ENCODE peak calls at places on chromosomes 11 and 22, in five cellular contexts. H is HepG2, W is astrocyte, R is fibroblast of lung, Q is mesendoderm. C is an unnamed sample.

GRCh38 chr11:114395776-114396175 is 4.5 kb downstream of the C11orf71 start:
- DNase-seq in H (peak), W (no peak), Q (peak), R (no peak), C (peak)

GRCh38 chr11:12272821-12273617 is 104.4 kb upstream of the PARVA start:
- DNase-seq in W (peak), Q (no peak), H (peak), R (peak), C (no peak)

GRCh38 chr22:50532353-50532700 is 2.5 kb upstream of the TYMP start:
- DNase-seq in Q (no peak), H (no peak), R (no peak), W (no peak), C (no peak)

GRCh38 chr11:32893947-32894827 is 1.6 kb downstream of the QSER1 start:
- DNase-seq in H (peak), Q (peak), W (peak), R (peak), C (peak)

GRCh38 chr11:120013325-120014250 is 124.3 kb downstream of the TRIM29 start:
- DNase-seq in Q (peak), R (peak), H (peak), W (peak), C (peak)

GRCh38 chr11:12170984-12171383 is 60.6 kb downstream of the MICAL2 start:
- DNase-seq in Q (no peak), W (peak), R (peak), H (no peak), C (no peak)

GRCh38 chr22:40975346-40975745 is 24.2 kb downstream of the RBX1 start:
- DNase-seq in H (no peak), W (no peak), Q (no peak), R (no peak), C (no peak)

GRCh38 chr11:10314199-10315072 is 9.6 kb downstream of the ADM start:
- DNase-seq in R (peak), Q (peak), W (peak), H (peak), C (no peak)

GRCh38 chr11:12264361-12264760 is 113.0 kb upstream of the PARVA start:
- DNase-seq in H (no peak), R (no peak), W (no peak), Q (no peak), C (no peak)

GRCh38 chr11:117378966-117379865 is 51.6 kb downstream of the CEP164 start:
- DNase-seq in Q (no peak), W (no peak), H (no peak), R (no peak), C (no peak)

GRCh38 chr11:122778148-122778547 is 60.2 kb upstream of the CRTAM start:
- DNase-seq in Q (no peak), W (peak), H (no peak), R (peak), C (no peak)

GRCh38 chr11:60700689-60701508 is 1.5 kb downstream of the MS4A8 start:
- DNase-seq in R (no peak), Q (peak), H (peak), W (no peak), C (peak)

GRCh38 chr11:12434255-12434654 is 56.9 kb downstream of the PARVA start:
- DNase-seq in Q (no peak), W (peak), H (no peak), R (peak), C (no peak)

GRCh38 chr22:41777749-41778395 is 22.6 kb upstream of the CCDC134 start:
- DNase-seq in R (no peak), H (no peak), W (no peak), Q (no peak), C (no peak)

GRCh38 chr11:22778642-22779041 is 51.0 kb downstream of the SVIP start:
- DNase-seq in H (peak), Q (peak), W (no peak), R (no peak), C (no peak)

GRCh38 chr11:45361551-45361950 is 75.4 kb upstream of the SYT13 start:
- DNase-seq in W (no peak), H (no peak), Q (no peak), R (no peak), C (no peak)

GRCh38 chr11:73582636-73583035 is 15.3 kb downstream of the FAM168A start:
- DNase-seq in W (no peak), R (no peak), H (no peak), Q (no peak), C (no peak)

GRCh38 chr22:35947794-35948425 is 80.7 kb downstream of the RBFOX2 start:
- DNase-seq in Q (no peak), R (peak), W (peak), H (no peak), C (no peak)

GRCh38 chr11:19995131-19995530 is 165.1 kb downstream of the DBX1 start:
- DNase-seq in R (peak), H (peak), Q (no peak), W (peak), C (no peak)

GRCh38 chr11:12684821-12685220 is 10.6 kb downstream of the TEAD1 start:
- DNase-seq in W (no peak), Q (peak), H (no peak), R (no peak), C (peak)

GRCh38 chr11:74443071-74443864 is 24.1 kb downstream of the KCNE3 start:
- DNase-seq in W (peak), Q (peak), H (peak), R (peak), C (peak)

GRCh38 chr11:45730014-45730413 is 64.6 kb upstream of the CHST1 start:
- DNase-seq in W (no peak), Q (no peak), H (no peak), R (no peak), C (no peak)

GRCh38 chr22:27507066-27507715 is 294.4 kb downstream of the MN1 start:
- DNase-seq in W (peak), R (peak), H (no peak), Q (no peak), C (no peak)

GRCh38 chr11:34052608-34053160 is 1.2 kb downstream of the CAPRIN1 start:
- DNase-seq in W (no peak), Q (peak), H (no peak), R (no peak), C (peak)

GRCh38 chr11:23370580-23371275 is 510.5 kb upstream of the CCDC179 start:
- DNase-seq in Q (no peak), H (no peak), R (no peak), W (no peak), C (no peak)

GRCh38 chr11:97732011-97732632 is 1288.6 kb upstream of the CNTN5 start:
- DNase-seq in R (no peak), Q (no peak), H (peak), W (no peak), C (no peak)

GRCh38 chr22:21972293-21972779 is 10.3 kb downstream of the TOP3B start:
- DNase-seq in W (no peak), Q (peak), R (no peak), H (peak), C (peak)

GRCh38 chr22:37804886-37805857 is 2.6 kb upstream of the GCAT start:
- DNase-seq in R (peak), W (peak), H (peak), Q (peak), C (peak)

GRCh38 chr11:128316541-128317206 is 270.7 kb downstream of the ETS1 start:
- DNase-seq in W (no peak), R (no peak), H (no peak), Q (no peak), C (no peak)

GRCh38 chr11:3203221-3204043 is 15.2 kb downstream of the MRGPRG start:
- DNase-seq in H (no peak), Q (peak), R (peak), W (no peak), C (no peak)

GRCh38 chr11:100918551-100919500 is 210.8 kb downstream of the PGR start:
- DNase-seq in W (no peak), Q (no peak), H (no peak), R (peak), C (peak)

GRCh38 chr11:57502376-57502775 is 13.1 kb downstream of the SLC43A1 start:
- DNase-seq in H (no peak), W (no peak), R (no peak), Q (no peak), C (no peak)

GRCh38 chr11:59145534-59145933 is 2.9 kb downstream of the FAM111A start:
- DNase-seq in W (no peak), Q (no peak), R (no peak), H (no peak), C (no peak)

GRCh38 chr22:28883917-28884753 is 763 bp downstream of the ZNRF3 start:
- DNase-seq in W (no peak), R (peak), H (no peak), Q (peak), C (peak)

GRCh38 chr11:134764966-134765365 is 352.9 kb upstream of the B3GAT1 start:
- DNase-seq in W (no peak), Q (no peak), H (no peak), R (no peak), C (no peak)

GRCh38 chr22:46994983-46995382 is 232.5 kb downstream of the TBC1D22A start:
- DNase-seq in R (no peak), Q (no peak), W (no peak), H (no peak), C (no peak)

DNA sequence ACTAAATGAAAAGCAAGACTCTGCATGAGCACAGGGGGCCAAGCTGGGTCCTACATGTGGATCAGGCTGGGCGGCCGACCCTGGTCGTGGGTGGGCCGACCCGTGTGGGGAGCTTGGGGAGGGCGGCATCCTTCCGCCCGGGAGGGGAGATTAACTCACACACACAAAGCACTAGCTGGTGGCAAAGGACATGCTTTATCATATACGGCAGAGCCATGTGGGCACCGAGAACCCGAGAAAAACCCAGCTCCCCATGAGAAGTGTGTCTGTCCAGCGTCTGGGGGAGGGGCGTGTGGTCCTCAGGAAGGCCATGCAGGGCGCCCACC is 39.3 kb upstream of the TOLLIP start:
- DNase-seq in W (no peak), R (no peak), Q (no peak), H (no peak), C (no peak)
- H3K27ac ChIP-seq in W (no peak), R (no peak), Q (no peak), H (no peak), C (no peak)

GRCh38 chr11:85718991-85719807 is 33.2 kb upstream of the CCDC89 start:
- DNase-seq in W (peak), Q (peak), R (peak), H (peak), C (no peak)
- H3K9ac ChIP-seq in W (peak), Q (no peak), R (peak), H (no peak), C (no peak)

DNA sequence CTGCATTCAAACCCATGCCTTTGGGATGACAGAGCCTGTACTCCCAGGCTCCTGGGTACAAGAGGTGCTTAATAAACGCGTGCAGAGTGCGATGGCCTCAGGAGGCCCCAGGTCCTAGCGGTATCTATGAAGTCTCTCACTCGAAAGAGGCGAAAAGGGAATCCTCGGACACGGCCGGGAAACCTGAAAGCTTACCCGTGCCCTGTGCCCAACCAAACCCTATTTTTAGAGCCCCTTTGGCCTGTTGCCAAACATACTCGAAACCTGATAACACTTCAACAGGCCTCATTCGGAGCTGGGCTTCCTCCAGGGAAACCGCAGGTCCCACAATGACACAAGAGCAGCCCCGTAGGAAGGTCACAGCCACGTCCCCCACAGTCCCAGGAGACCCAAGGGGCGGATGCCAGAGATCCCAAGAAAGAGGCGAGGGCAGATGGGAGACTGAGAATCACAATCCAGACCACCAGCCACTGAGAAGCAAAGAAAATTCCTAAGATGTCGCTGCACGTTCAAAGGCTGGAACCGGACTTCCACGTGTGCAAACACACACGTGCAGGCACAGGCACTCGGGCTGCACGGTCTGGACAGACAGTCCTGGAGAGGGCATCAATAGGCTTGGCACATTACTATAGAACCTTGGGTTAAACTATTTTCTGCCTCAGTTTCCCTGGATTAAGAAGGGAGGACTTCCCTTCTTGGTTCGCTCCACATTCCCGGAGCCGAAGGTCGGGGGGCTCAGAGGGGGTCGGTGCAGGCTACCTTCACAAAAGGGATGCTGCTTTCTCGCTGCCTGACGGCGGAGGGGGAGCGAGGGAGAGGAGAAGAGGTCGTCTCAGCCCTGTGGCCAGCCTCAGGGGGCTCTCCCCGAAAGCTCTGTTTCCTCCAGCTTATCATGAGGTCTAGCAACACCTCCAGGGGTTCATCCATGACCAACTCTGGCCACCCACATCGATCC is 8.2 kb downstream of the PDGFB start:
- DNase-seq in W (no peak), R (no peak), Q (no peak), H (no peak), C (peak)
- H3K27ac ChIP-seq in W (no peak), R (no peak), Q (no peak), H (no peak), C (no peak)

DNA sequence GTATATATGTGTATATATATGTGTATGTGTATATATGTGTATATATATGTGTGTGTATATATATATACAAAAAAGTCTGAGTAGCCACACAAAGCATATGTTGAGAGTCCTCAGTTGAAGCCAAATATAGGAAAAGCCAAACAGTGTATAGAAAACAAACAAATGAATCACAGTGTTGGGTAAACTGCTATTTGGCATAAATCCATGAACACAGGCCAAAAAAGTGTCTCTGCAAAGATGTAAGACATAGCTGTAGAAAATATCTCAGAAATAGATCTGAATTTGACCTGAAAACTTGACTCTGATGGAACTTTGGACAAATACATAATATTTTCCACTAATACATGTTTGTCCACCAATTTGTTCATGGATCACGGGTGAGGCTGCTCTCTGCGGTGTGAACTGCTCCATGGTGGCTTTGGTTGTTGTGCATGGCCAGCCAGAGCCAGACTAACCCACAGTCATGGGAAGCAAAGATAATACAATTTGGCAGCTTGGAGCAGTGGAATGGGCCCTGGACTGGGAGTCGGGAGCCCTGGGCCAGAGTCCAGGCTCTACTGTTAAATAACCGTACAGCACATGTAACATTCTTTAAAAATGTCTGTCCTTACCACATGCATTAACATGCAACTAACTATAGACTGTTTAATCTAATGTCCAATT is 76.9 kb upstream of the EED start:
- DNase-seq in H (no peak), R (no peak), W (no peak), Q (no peak), C (no peak)
- H3K9ac ChIP-seq in H (no peak), R (no peak), W (no peak), Q (no peak), C (no peak)

GRCh38 chr22:24580276-24580675 is 12.6 kb downstream of the LRRC75B start:
- DNase-seq in R (peak), Q (no peak), H (no peak), W (peak), C (no peak)
- H3K27ac ChIP-seq in R (no peak), Q (no peak), H (peak), W (no peak), C (no peak)

GRCh38 chr11:66259976-66260375 is 8.5 kb upstream of the RAB1B start:
- DNase-seq in H (no peak), R (no peak), W (no peak), Q (no peak), C (no peak)

GRCh38 chr11:66262191-66262590 is 6.2 kb upstream of the RAB1B start:
- DNase-seq in Q (no peak), H (no peak), R (no peak), W (no peak), C (no peak)

GRCh38 chr11:66261578-66261977 is 6.9 kb upstream of the RAB1B start:
- DNase-seq in W (no peak), Q (no peak), R (no peak), H (no peak), C (no peak)

GRCh38 chr11:66258473-66258893 is 10.0 kb upstream of the RAB1B start:
- DNase-seq in R (no peak), W (no peak), Q (no peak), H (no peak), C (no peak)

GRCh38 chr11:66259225-66259624 is 9.2 kb upstream of the RAB1B start:
- DNase-seq in Q (no peak), W (no peak), H (no peak), R (no peak), C (no peak)
- H3K9ac ChIP-seq in Q (peak), W (peak), H (no peak), R (no peak), C (no peak)

DNA sequence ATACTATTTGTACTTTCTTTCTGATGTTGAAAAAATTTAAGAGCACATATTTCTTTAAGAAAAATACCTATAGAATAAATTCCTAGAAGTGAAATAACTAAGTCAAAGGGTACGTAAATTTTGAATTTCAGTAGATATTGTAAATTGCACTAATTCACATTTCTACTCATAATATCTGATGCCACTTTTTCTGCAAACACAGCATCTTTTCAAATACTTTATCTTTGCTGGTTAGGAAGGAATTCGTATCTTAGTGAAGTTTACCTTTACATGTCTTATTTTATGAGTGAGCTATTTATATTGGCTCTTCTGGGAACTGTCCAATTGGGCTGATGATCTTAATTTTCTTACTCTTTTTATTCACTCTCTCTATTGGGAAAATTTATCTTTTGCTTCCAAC is 148.2 kb downstream of the DDX10 start:
- DNase-seq in W (no peak), H (no peak), R (no peak), Q (no peak), C (no peak)
- H3K27ac ChIP-seq in W (no peak), H (no peak), R (no peak), Q (no peak), C (no peak)

C was measured in colonic mucosa.